ENCODE peak calls at places on chromosome 18, in four cellular contexts. N is neural progenitor cell, U is right atrium auricular region, J is Calu3. S is an unnamed sample.

GRCh38 chr18:31942301-31942998 is 478 bp downstream of the TRAPPC8 start:
- DNase-seq in N (peak; percentile 88), J (peak; percentile 39), U (no peak), S (peak; percentile 14)

GRCh38 chr18:13611058-13611615 is 115.2 kb downstream of the FAM210A start:
- DNase-seq in N (peak; percentile 51), U (peak; percentile 80), J (no peak), S (no peak)

GRCh38 chr18:63376493-63377053 is 9.6 kb upstream of the KDSR start:
- DNase-seq in J (no peak), U (no peak), N (no peak), S (no peak)

GRCh38 chr18:55266981-55267380 is 307.7 kb upstream of the CCDC68 start:
- DNase-seq in J (no peak), N (no peak), U (no peak), S (no peak)

GRCh38 chr18:48777026-48777736 is 173.6 kb downstream of the SMAD7 start:
- DNase-seq in U (peak; percentile 80), J (peak; percentile 82), N (peak; percentile 82), S (peak; percentile 59)

GRCh38 chr18:12455511-12455910 is 47.8 kb downstream of the PRELID3A start:
- DNase-seq in N (no peak), J (no peak), U (no peak), S (no peak)

GRCh38 chr18:58338961-58339722 is 289.7 kb downstream of the ALPK2 start:
- DNase-seq in N (peak; percentile 75), U (no peak), J (peak; percentile 21), S (peak; percentile 20)

GRCh38 chr18:6414118-6414722 is 491 bp downstream of the L3MBTL4 start:
- DNase-seq in J (peak; percentile 64), U (no peak), N (peak; percentile 67), S (peak; percentile 29)

DNA sequence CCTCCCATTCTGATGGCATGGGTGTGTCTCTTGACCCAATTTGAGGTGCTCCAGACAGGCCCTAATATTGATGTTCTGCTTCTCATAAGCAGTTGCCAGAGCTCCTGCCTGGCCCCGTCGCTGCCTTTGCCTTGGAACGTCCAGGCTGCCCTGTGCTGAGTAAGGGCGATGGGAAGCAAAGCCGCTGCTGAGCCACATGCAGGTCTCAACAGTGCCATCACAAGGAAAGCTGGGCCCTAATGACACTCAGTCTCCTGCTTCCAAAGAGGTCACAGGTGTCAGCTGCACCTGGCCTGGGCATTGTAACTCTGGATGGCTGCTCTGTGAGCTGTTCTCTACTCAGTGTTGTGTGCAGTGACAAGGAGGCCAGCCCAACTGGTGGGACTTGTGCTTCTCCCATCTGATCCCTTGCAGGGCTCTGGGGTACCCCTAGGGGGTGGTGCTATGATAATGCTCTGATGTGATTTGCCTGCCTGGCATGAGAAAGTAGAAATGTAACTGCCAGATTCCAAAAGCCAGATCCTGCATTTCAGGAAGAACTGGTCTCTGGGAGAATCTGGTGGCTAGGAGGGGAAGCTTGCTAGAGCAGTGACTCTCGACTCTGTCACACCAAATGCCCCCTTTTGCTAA is 8.7 kb downstream of the TTC39C start:
- DNase-seq in U (no peak), J (peak; percentile 49), N (peak; percentile 53), S (peak; percentile 12)
- TF ChIP-seq CTCF in U (no peak), J (peak; percentile 48), N (peak; percentile 45), S (peak; percentile 48)

GRCh38 chr18:71130351-71130750 is 841.5 kb downstream of the SOCS6 start:
- DNase-seq in U (no peak), N (no peak), J (no peak), S (no peak)
- TF ChIP-seq CTCF in U (no peak), N (no peak), J (no peak), S (no peak)

GRCh38 chr18:43398601-43399000 is 121.3 kb upstream of the SYT4 start:
- DNase-seq in N (no peak), J (no peak), U (no peak), S (no peak)

GRCh38 chr18:43392168-43392567 is 114.9 kb upstream of the SYT4 start:
- DNase-seq in N (no peak), J (no peak), U (no peak), S (no peak)

GRCh38 chr18:43393174-43393573 is 115.9 kb upstream of the SYT4 start:
- DNase-seq in N (no peak), U (no peak), J (no peak), S (no peak)

GRCh38 chr18:43396266-43396665 is 119.0 kb upstream of the SYT4 start:
- DNase-seq in J (no peak), U (no peak), N (peak; percentile 38), S (no peak)
- TF ChIP-seq CTCF in J (no peak), U (no peak), N (peak; percentile 69), S (peak; percentile 69)

GRCh38 chr18:3665187-3665586 is 215.2 kb downstream of the TGIF1 start:
- DNase-seq in U (no peak), N (no peak), J (no peak), S (no peak)

GRCh38 chr18:3664563-3665178 is 214.7 kb downstream of the TGIF1 start:
- DNase-seq in U (no peak), J (peak; percentile 48), N (peak; percentile 86), S (no peak)

GRCh38 chr18:3667255-3668137 is 217.5 kb downstream of the TGIF1 start:
- DNase-seq in N (no peak), U (no peak), J (no peak), S (no peak)

GRCh38 chr18:3665780-3666525 is 216.0 kb downstream of the TGIF1 start:
- DNase-seq in U (peak; percentile 93), N (peak; percentile 95), J (peak; percentile 88), S (peak; percentile 74)

DNA sequence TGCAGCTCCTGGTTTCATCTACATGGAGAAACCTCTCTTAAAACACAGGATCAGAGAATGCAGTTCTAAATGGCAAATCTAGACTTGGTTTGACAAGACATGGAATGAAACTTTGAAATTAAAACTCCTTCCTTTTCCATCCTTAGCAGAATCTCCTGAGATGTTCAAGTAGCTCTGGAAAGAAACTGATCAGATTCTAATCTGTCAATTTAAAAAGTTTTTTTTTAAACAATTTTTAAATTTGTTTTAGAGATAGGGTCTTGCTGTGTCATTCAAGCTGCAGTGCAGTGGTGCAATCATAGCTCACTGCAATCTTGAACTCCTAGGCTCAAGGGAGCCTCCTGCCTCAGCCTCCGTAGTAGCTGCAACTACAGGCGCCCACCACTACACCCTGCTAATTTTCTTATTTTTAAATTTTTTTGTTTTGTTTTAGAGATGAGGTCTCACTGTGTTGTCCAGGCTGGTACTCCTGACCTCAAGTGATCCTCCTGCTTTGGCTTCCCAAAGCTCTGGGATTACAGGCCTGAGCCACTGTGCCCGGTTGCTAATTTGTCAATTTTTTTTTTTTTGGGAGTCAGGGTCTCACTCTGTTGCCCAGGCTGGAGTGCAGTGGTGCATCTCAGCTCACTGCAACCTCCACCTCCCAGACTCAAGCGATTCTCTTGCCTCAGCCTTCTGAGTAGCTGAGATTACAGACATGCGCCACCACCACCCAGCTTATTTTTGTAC is 216.7 kb downstream of the TGIF1 start:
- DNase-seq in J (no peak), N (no peak), U (no peak), S (no peak)
- TF ChIP-seq CTCF in J (no peak), N (no peak), U (peak; percentile 17), S (no peak)

DNA sequence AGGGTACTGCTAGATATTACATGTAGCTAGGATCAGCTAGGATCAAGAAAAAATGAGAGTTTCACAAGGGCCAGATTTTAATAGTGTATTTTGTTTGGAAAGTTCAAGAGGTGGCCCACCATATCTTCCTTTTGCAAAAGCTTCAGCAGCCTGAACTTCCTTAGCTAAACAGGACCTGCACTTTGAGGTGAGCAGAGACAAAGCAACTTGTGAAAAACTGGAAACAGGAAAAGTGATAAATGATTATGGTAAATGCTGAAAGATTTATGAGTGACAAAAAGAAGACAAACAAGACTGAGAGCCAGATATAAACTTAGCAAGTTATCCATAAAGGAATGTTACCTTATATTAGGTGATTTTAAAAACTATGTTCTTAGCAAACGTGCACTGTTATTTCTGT is 123.6 kb downstream of the ZNF521 start:
- DNase-seq in N (no peak), J (no peak), U (no peak), S (no peak)
- TF ChIP-seq CTCF in N (no peak), J (no peak), U (no peak), S (no peak)

GRCh38 chr18:78875268-78875997 is 104.2 kb upstream of the SALL3 start:
- DNase-seq in N (peak; percentile 72), U (peak; percentile 56), J (no peak), S (no peak)

GRCh38 chr18:78876868-78877267 is 102.8 kb upstream of the SALL3 start:
- DNase-seq in J (no peak), N (no peak), U (peak; percentile 34), S (no peak)

GRCh38 chr18:78882585-78882984 is 97.0 kb upstream of the SALL3 start:
- DNase-seq in N (no peak), J (no peak), U (peak; percentile 21), S (no peak)

GRCh38 chr18:78875998-78876650 is 103.5 kb upstream of the SALL3 start:
- DNase-seq in U (peak; percentile 48), J (no peak), N (no peak), S (no peak)

GRCh38 chr18:78878335-78878734 is 101.3 kb upstream of the SALL3 start:
- DNase-seq in U (peak; percentile 30), N (no peak), J (no peak), S (no peak)
- TF ChIP-seq CTCF in U (no peak), N (no peak), J (no peak), S (no peak)

DNA sequence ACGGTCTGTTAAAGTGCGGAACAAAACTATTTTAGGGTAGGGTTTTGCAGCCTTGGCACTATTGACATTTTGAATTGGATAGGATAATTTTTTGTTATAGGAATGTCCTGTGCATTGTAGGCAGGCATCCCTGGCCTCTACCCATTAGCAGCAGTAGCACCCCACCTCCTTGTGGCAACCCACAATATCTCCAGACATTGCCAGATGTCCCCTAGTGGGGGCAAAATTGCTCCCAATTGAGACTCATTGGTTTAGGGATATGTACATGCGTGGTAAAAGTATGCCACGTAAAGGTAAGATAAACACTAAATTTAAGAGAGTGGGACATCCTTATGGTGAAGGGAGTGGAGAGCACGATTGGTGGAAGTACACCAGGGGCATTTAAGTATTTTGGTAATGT is 4.6 kb downstream of the MIB1 start:
- DNase-seq in U (no peak), N (no peak), J (no peak), S (no peak)
- TF ChIP-seq CTCF in U (no peak), N (peak; percentile 9), J (no peak), S (no peak)